ENCODE peak calls at places on chromosome 13, in eight cellular contexts. K is psoas muscle, Q is BE2C, W is endothelial cell of umbilical vein, T is PC-3, P is ovary, I is AG04450, L is dorsolateral prefrontal cortex. R is an unnamed sample.
A peak's percentile ranks its signal among the peaks of the same experiment; 100 is the strongest.

GRCh38 chr13:20938302-20938701 is 35.8 kb upstream of the XPO4 start:
- DNase-seq in P (no peak), T (peak; percentile 17), W (no peak), Q (no peak), I (no peak), K (no peak), L (no peak), R (no peak)

GRCh38 chr13:25281937-25282332 is 5.4 kb downstream of the MTMR6 start:
- DNase-seq in L (no peak), T (no peak), W (no peak), Q (no peak), I (no peak), P (no peak), K (no peak), R (no peak)

GRCh38 chr13:35894636-35895035 is 236.5 kb downstream of the DCLK1 start:
- DNase-seq in W (no peak), L (no peak), P (no peak), I (no peak), T (no peak), K (no peak), Q (no peak), R (no peak)

GRCh38 chr13:85665286-85665685 is 133.9 kb downstream of the SLITRK6 start:
- DNase-seq in I (peak; percentile 55), W (no peak), T (peak; percentile 59), L (no peak), Q (no peak), K (no peak), P (no peak), R (no peak)

GRCh38 chr13:20192470-20193141 is at the start of gene GJB2:
- DNase-seq in I (no peak), Q (no peak), K (no peak), W (no peak), P (no peak), L (no peak), T (peak; percentile 49), R (no peak)

GRCh38 chr13:107099661-107100060 is 531.7 kb upstream of the ARGLU1 start:
- DNase-seq in K (no peak), P (no peak), I (peak; percentile 49), Q (no peak), W (no peak), T (peak; percentile 28), L (no peak), R (peak; percentile 23)

GRCh38 chr13:87535911-87536310 is 135.3 kb upstream of the SLITRK5 start:
- DNase-seq in L (no peak), I (no peak), T (peak; percentile 3), W (no peak), P (no peak), K (no peak), Q (no peak), R (no peak)

GRCh38 chr13:110499621-110500281 is 61.8 kb downstream of the RAB20 start:
- DNase-seq in L (no peak), P (no peak), I (no peak), K (no peak), Q (peak; percentile 40), T (peak; percentile 80), W (no peak), R (peak; percentile 66)

GRCh38 chr13:99778500-99778899 is 193.1 kb downstream of the ZIC5 start:
- DNase-seq in L (no peak), P (no peak), K (no peak), I (no peak), T (no peak), Q (no peak), W (no peak), R (no peak)

GRCh38 chr13:74136089-74136658 is 2.0 kb upstream of the KLF12 start:
- DNase-seq in Q (peak; percentile 28), P (peak; percentile 64), L (peak; percentile 18), T (peak; percentile 18), K (peak; percentile 21), W (peak; percentile 62), I (no peak), R (no peak)

GRCh38 chr13:100176781-100177389 is 88.0 kb downstream of the PCCA start:
- DNase-seq in Q (peak; percentile 18), P (no peak), L (no peak), W (peak; percentile 18), T (no peak), K (no peak), I (peak; percentile 11), R (peak; percentile 2)

GRCh38 chr13:70483599-70484276 is 375.5 kb upstream of the KLHL1 start:
- DNase-seq in P (no peak), K (no peak), I (no peak), W (no peak), T (no peak), L (no peak), Q (no peak), R (no peak)

GRCh38 chr13:103282571-103283450 is 216.6 kb upstream of the SLC10A2 start:
- DNase-seq in Q (no peak), L (no peak), T (peak; percentile 86), W (no peak), P (no peak), I (peak; percentile 27), K (no peak), R (no peak)

GRCh38 chr13:33341861-33342452 is 56.4 kb upstream of the STARD13 start:
- DNase-seq in I (no peak), K (no peak), L (no peak), Q (no peak), T (no peak), P (no peak), W (no peak), R (no peak)

GRCh38 chr13:110006304-110006703 is 219.9 kb upstream of the IRS2 start:
- DNase-seq in I (no peak), P (no peak), L (no peak), Q (no peak), W (no peak), K (peak; percentile 27), T (peak; percentile 94), R (no peak)

GRCh38 chr13:44396963-44397580 is 23.4 kb downstream of the SERP2 start:
- DNase-seq in Q (peak; percentile 83), T (no peak), P (peak; percentile 37), I (no peak), K (no peak), W (no peak), L (no peak), R (no peak)

GRCh38 chr13:36553501-36553900 is 120.3 kb upstream of the SERTM1 start:
- DNase-seq in K (no peak), L (no peak), I (no peak), W (no peak), Q (no peak), P (no peak), T (no peak), R (no peak)

DNA sequence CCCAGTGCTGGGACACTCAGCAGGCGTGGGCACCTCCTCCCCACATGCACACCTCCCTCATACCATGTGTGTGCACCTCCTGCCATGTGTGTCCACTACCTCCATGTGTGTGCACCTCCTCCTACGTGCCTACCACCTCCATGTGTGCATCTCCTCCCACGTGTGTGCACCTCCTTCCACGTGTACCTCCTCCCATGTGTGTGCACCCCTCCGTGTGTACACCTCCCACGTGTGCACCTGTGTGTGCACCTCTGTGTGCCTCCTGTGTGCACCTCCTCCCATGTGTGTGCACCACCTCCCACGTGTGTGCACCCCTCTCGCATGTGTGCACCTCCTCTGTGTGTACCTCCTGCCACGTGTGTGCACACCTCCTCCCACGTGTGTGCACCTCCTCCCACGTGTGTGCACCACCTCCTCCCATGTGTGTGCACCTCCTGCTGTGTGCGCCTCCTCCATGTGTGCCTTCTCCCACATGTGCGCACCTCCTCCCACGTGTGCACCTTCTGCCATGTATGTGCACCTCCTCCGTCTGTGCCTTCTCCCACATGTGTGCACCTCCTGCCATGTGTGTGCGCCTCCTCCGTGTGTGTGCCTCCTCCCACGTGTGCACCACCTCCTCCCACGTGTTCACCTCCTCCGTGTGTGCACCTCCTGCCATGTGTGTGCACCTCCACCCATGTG is 6.1 kb upstream of the C13orf46 start:
- DNase-seq in K (peak; percentile 7), W (no peak), L (no peak), I (no peak), P (no peak), T (no peak), Q (no peak), R (no peak)
- H3K4me3 ChIP-seq in K (no peak overlapping the region), W (no peak overlapping the region), L (no peak overlapping the region), I (no peak overlapping the region), P (no peak overlapping the region), T (no peak overlapping the region), Q (no peak overlapping the region), R (no peak overlapping the region)

DNA sequence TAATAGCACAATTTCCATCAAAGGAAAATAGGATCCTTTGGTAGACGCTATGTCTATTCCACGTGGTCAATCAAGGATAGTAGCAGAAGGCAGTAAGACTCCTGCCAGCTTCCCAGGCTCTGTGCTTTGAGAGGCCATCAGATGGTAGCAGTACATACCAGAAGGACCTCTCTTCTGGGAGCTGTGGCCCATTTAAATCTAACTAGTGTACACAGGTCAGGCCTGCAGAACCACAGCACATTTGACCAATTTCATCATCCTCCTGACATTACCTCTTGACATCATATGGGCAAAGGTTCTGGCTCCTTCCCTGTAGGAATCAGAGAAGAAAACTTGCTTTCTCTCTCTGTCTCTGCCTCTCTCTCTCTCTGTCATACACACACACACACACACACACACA is 229.6 kb upstream of the HTR2A start:
- DNase-seq in T (no peak), W (no peak), K (no peak), L (no peak), I (no peak), Q (no peak), P (no peak), R (no peak)
- TF ChIP-seq CTCF in T (peak; percentile 27), W (no peak), K (no peak), L (no peak), I (no peak), Q (peak; percentile 26), P (no peak), R (peak; percentile 9)

DNA sequence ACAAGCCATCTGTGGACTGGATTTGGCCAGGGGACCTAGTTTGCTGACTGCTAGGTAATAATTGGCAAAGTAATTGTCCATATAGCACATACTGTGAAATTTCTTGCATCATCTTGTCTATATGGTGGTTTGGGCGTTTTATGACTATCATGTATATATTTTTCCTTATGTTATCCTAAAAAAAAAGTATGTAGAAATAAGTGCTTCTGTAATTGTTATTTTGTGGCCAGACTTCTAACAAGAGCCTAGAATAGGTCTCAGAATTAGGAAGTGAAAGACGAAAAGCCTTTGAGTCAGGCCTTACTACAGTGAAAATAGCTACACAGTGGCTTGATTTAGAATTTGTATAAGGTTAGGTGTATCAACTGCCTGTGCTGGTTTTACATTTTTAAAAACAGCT is 4.2 kb downstream of the FNDC3A start:
- DNase-seq in W (no peak), K (no peak), L (no peak), P (no peak), Q (no peak), T (no peak), I (no peak), R (no peak)
- H3K4me3 ChIP-seq in W (no peak overlapping the region), K (no peak overlapping the region), L (no peak overlapping the region), P (no peak overlapping the region), Q (peak overlapping the region; percentile 91), T (no peak overlapping the region), I (peak overlapping the region; percentile 10), R (no peak overlapping the region)

DNA sequence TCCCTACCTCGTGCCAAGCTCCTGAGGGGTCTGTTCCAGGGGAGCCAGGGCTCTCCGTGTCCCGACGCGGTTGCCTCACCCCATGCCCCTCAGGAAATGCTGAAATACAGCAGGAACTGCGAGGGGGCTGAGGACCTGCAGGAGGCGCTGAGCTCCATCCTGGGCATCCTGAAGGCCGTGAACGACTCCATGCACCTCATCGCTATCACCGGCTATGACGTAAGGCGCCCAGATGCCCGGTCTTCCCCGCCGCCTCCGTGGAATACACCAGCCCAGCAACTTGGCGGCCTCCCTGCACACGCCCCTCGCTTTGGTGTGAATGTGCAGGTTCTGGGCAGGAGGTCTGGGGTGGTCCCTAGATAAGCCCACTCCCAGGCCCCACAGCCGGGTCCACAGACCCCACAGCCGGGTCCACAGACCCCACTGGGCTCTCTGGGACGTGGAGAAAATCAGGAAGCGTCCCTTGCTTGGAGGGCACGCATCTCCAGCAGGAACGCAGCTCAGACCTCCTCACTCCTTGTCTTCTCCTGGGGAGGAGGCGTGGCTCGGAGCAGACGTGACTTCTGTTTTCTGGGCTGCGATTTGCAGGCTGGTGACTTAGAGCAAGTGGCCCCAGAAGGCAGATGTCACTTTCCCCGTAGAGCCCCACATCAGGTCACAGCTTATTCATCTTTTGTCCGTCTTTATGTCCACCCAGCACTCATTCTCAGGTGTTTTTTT is 19.4 kb upstream of the F7 start:
- DNase-seq in W (no peak), T (no peak), L (no peak), K (peak; percentile 6), P (no peak), I (no peak), Q (no peak), R (no peak)
- TF ChIP-seq CTCF in W (no peak), T (no peak), L (no peak), K (no peak), P (no peak), I (peak; percentile 28), Q (peak; percentile 26), R (no peak)

R was measured in AG09309.